ENCODE peak calls at places on chromosome 15, in ten cellular contexts. Q, P, A, N, O, E, T, U, D and S are unnamed samples.

GRCh38 chr15:90203922-90204321 is 2.8 kb downstream of the SEMA4B start:
- DNase-seq in Q (no peak), P (no peak), A (no peak), N (peak), O (no peak), E (no peak), T (no peak), U (peak), D (no peak), S (no peak)

GRCh38 chr15:67997996-67998395 is 56.1 kb upstream of the PIAS1 start:
- DNase-seq in Q (peak), P (peak), A (peak), N (peak), O (no peak), E (no peak), T (no peak), U (no peak), D (no peak), S (peak)

GRCh38 chr15:48250640-48251076 is 44.6 kb downstream of the SLC12A1 start:
- DNase-seq in Q (peak), P (peak), A (peak), N (peak), O (peak), E (no peak), T (peak), U (no peak), D (peak), S (peak)

GRCh38 chr15:68594533-68595259 is 15.9 kb downstream of the CORO2B start:
- DNase-seq in Q (peak), P (no peak), A (no peak), N (no peak), O (no peak), E (no peak), T (no peak), U (no peak), D (no peak), S (no peak)

GRCh38 chr15:50163719-50164410 is 18.1 kb upstream of the SLC27A2 start:
- DNase-seq in Q (no peak), P (no peak), A (no peak), N (peak), O (no peak), E (no peak), T (no peak), U (no peak), D (no peak), S (no peak)

GRCh38 chr15:90866161-90866715 is 2.1 kb upstream of the FURIN start:
- DNase-seq in Q (no peak), P (no peak), A (no peak), N (no peak), O (no peak), E (no peak), T (no peak), U (no peak), D (no peak), S (no peak)

GRCh38 chr15:90530250-90531051 is 728 bp downstream of the CRTC3 start:
- DNase-seq in Q (peak), P (peak), A (peak), N (peak), O (no peak), E (peak), T (peak), U (peak), D (peak), S (peak)

GRCh38 chr15:63203451-63204090 is 14.2 kb downstream of the RAB8B start:
- DNase-seq in Q (peak), P (no peak), A (no peak), N (peak), O (no peak), E (no peak), T (no peak), U (no peak), D (no peak), S (no peak)

GRCh38 chr15:90262426-90262825 is 3.0 kb upstream of the NGRN start:
- DNase-seq in Q (no peak), P (no peak), A (no peak), N (no peak), O (no peak), E (no peak), T (no peak), U (no peak), D (no peak), S (peak)

GRCh38 chr15:70035719-70036077 is 62.0 kb downstream of the TLE3 start:
- DNase-seq in Q (no peak), P (no peak), A (no peak), N (peak), O (no peak), E (no peak), T (no peak), U (peak), D (no peak), S (no peak)

GRCh38 chr15:88032787-88033186 is 223.8 kb downstream of the NTRK3 start:
- DNase-seq in Q (no peak), P (no peak), A (peak), N (peak), O (no peak), E (no peak), T (no peak), U (no peak), D (no peak), S (no peak)

GRCh38 chr15:99509686-99510461 is 55.9 kb upstream of the MEF2A start:
- DNase-seq in Q (no peak), P (no peak), A (peak), N (peak), O (no peak), E (no peak), T (no peak), U (no peak), D (no peak), S (no peak)

GRCh38 chr15:70378126-70379031 is 280.7 kb upstream of the TLE3 start:
- DNase-seq in Q (no peak), P (no peak), A (no peak), N (no peak), O (no peak), E (no peak), T (peak), U (peak), D (peak), S (no peak)

GRCh38 chr15:81304226-81304625 is 19.7 kb downstream of the STARD5 start:
- DNase-seq in Q (peak), P (peak), A (peak), N (peak), O (no peak), E (no peak), T (no peak), U (no peak), D (no peak), S (peak)

GRCh38 chr15:83935774-83936173 is 281.9 kb downstream of the ADAMTSL3 start:
- DNase-seq in Q (no peak), P (no peak), A (no peak), N (no peak), O (no peak), E (no peak), T (no peak), U (no peak), D (no peak), S (no peak)

GRCh38 chr15:83283813-83284562 is 476 bp downstream of the BNC1 start:
- DNase-seq in Q (peak), P (peak), A (peak), N (no peak), O (no peak), E (no peak), T (peak), U (no peak), D (peak), S (no peak)

GRCh38 chr15:74382004-74382816 is 14.8 kb upstream of the CYP11A1 start:
- DNase-seq in Q (peak), P (peak), A (peak), N (peak), O (no peak), E (peak), T (peak), U (peak), D (peak), S (peak)

GRCh38 chr15:20345401-20345958 is 196.1 kb downstream of the GOLGA6L6 start:
- DNase-seq in Q (no peak), P (no peak), A (no peak), N (no peak), O (no peak), E (no peak), T (no peak), U (peak), D (no peak), S (no peak)

GRCh38 chr15:76376816-76377215 is 40.2 kb downstream of the ISL2 start:
- DNase-seq in Q (no peak), P (peak), A (no peak), N (no peak), O (no peak), E (no peak), T (no peak), U (no peak), D (no peak), S (no peak)

GRCh38 chr15:66503780-66504562 is 684 bp downstream of the RPL4 start:
- DNase-seq in Q (peak), P (no peak), A (no peak), N (no peak), O (no peak), E (no peak), T (no peak), U (no peak), D (no peak), S (no peak)

GRCh38 chr15:64901914-64902313 is 9.8 kb upstream of the ANKDD1A start:
- DNase-seq in Q (no peak), P (no peak), A (no peak), N (peak), O (no peak), E (no peak), T (no peak), U (no peak), D (no peak), S (no peak)

GRCh38 chr15:58165661-58166060 is 27.5 kb downstream of the AQP9 start:
- DNase-seq in Q (peak), P (peak), A (no peak), N (no peak), O (no peak), E (no peak), T (no peak), U (no peak), D (no peak), S (peak)

GRCh38 chr15:87743557-87743956 is 513.0 kb downstream of the NTRK3 start:
- DNase-seq in Q (no peak), P (peak), A (peak), N (no peak), O (no peak), E (no peak), T (no peak), U (no peak), D (no peak), S (peak)

GRCh38 chr15:90212221-90213079 is 11.3 kb downstream of the SEMA4B start:
- DNase-seq in Q (no peak), P (no peak), A (no peak), N (no peak), O (no peak), E (no peak), T (no peak), U (no peak), D (no peak), S (no peak)

GRCh38 chr15:76994001-76994400 is 925 bp upstream of the PSTPIP1 start:
- DNase-seq in Q (no peak), P (no peak), A (no peak), N (peak), O (no peak), E (no peak), T (peak), U (peak), D (no peak), S (no peak)

GRCh38 chr15:67064607-67065530 is 533 bp upstream of the SMAD3 start:
- DNase-seq in Q (no peak), P (no peak), A (no peak), N (no peak), O (no peak), E (no peak), T (peak), U (peak), D (peak), S (no peak)

GRCh38 chr15:39171944-39172368 is 408.9 kb upstream of the THBS1 start:
- DNase-seq in Q (peak), P (peak), A (peak), N (peak), O (peak), E (peak), T (peak), U (peak), D (peak), S (peak)

GRCh38 chr15:101488300-101489164 is 975 bp downstream of the PCSK6 start:
- DNase-seq in Q (no peak), P (no peak), A (no peak), N (peak), O (no peak), E (no peak), T (peak), U (no peak), D (peak), S (no peak)

GRCh38 chr15:63379492-63380150 is 2.0 kb downstream of the CA12 start:
- DNase-seq in Q (no peak), P (no peak), A (no peak), N (no peak), O (no peak), E (no peak), T (no peak), U (no peak), D (no peak), S (peak)

GRCh38 chr15:42059661-42060476 is 34.5 kb downstream of the PLA2G4D start:
- DNase-seq in Q (peak), P (peak), A (peak), N (peak), O (no peak), E (peak), T (peak), U (no peak), D (peak), S (peak)

GRCh38 chr15:37978231-37978630 is 43.8 kb downstream of the TMCO5A start:
- DNase-seq in Q (no peak), P (no peak), A (no peak), N (no peak), O (no peak), E (no peak), T (no peak), U (no peak), D (no peak), S (no peak)

GRCh38 chr15:37980010-37980409 is 45.6 kb downstream of the TMCO5A start:
- DNase-seq in Q (no peak), P (no peak), A (no peak), N (no peak), O (no peak), E (no peak), T (no peak), U (no peak), D (no peak), S (no peak)

GRCh38 chr15:37979597-37979996 is 45.2 kb downstream of the TMCO5A start:
- DNase-seq in Q (no peak), P (no peak), A (no peak), N (no peak), O (no peak), E (no peak), T (no peak), U (no peak), D (no peak), S (no peak)

GRCh38 chr15:37984368-37984767 is 49.9 kb downstream of the TMCO5A start:
- DNase-seq in Q (peak), P (no peak), A (no peak), N (no peak), O (no peak), E (no peak), T (no peak), U (no peak), D (no peak), S (no peak)

GRCh38 chr15:37981781-37982180 is 47.3 kb downstream of the TMCO5A start:
- DNase-seq in Q (peak), P (peak), A (peak), N (peak), O (no peak), E (no peak), T (no peak), U (no peak), D (peak), S (peak)
- TF ChIP-seq CTCF in Q (peak), P (peak), A (peak), N (peak), O (peak), E (no peak), T (peak), U (no peak), D (peak), S (peak)

DNA sequence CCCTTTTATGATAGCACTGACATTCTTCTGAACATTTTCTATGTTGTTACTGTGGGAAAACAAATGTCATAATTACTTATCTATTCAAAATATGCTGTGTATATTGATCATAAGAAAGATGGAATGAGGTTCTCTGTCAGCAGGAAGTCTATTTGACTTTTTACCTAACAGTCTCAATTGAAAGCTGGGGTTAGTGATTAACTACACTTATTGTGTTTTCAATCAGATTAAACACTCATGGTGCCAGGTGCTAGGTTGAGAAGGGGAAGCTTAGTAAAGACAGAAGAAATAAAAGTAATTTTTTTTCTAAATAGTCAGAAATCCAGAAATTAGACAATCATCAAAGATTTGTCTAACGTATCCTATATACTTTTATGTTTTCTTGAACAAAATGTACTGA is 281.0 kb upstream of the NR2E3 start:
- DNase-seq in Q (no peak), P (no peak), A (no peak), N (no peak), O (no peak), E (no peak), T (no peak), U (no peak), D (no peak), S (no peak)
- H3K4me3 ChIP-seq in Q (no peak), P (no peak), A (no peak), N (no peak), O (no peak), E (no peak), T (peak), U (no peak), D (no peak), S (no peak)

GRCh38 chr15:30036304-30036703 is 46.5 kb upstream of the GOLGA8J start:
- DNase-seq in Q (peak), P (peak), A (no peak), N (no peak), O (no peak), E (no peak), T (no peak), U (no peak), D (peak), S (peak)

GRCh38 chr15:30033211-30033610 is 49.5 kb upstream of the GOLGA8J start:
- DNase-seq in Q (no peak), P (no peak), A (no peak), N (no peak), O (no peak), E (no peak), T (no peak), U (no peak), D (no peak), S (no peak)

GRCh38 chr15:30033763-30034162 is 49.0 kb upstream of the GOLGA8J start:
- DNase-seq in Q (no peak), P (no peak), A (no peak), N (no peak), O (no peak), E (no peak), T (no peak), U (no peak), D (no peak), S (no peak)

DNA sequence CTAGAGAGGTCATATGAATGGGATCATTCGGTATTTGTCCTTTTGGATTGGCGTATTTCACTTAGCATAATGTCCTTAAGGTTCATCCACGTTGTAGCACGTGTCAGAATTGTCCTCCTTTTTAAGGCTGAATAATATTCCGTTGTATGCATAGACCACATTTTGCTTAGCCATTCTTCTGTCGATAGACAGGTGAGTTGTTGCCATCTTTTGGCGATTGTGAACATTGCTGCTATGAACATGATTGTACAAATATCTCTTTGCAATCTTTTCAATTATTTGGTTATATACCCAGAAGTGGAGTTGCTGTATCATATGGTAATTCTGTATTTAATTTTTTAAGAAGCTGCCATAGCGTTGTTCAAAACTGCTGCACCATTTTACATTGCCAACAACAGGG is 52.4 kb upstream of the GOLGA8J start:
- DNase-seq in Q (no peak), P (no peak), A (no peak), N (no peak), O (no peak), E (no peak), T (no peak), U (no peak), D (no peak), S (no peak)
- TF ChIP-seq CTCF in Q (peak), P (no peak), A (no peak), N (no peak), O (no peak), E (no peak), T (no peak), U (no peak), D (peak), S (no peak)

DNA sequence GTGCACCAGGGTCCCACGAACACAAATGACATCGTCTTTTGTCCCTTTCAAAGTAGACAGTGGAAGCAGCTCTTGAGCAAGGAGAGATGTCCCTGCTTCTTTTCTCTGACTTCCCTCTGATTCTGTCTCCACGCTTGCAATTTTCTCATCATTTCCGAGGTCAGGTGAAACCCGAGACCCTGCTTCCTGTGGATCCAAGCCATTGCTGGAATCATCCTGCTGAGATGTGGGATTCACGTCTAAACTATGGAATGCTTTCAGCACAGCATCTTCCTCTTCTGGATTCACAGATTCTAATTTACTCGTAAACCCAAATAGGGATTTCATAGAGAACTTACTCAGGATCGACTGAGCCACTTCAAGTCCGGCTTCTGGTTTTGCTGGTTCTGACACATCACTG is 127.1 kb downstream of the FMN1 start:
- DNase-seq in Q (peak), P (peak), A (peak), N (no peak), O (no peak), E (no peak), T (peak), U (no peak), D (peak), S (no peak)
- H3K4me3 ChIP-seq in Q (peak), P (no peak), A (peak), N (peak), O (no peak), E (no peak), T (no peak), U (no peak), D (peak), S (no peak)

GRCh38 chr15:89089316-89090230 is 1.3 kb downstream of the ABHD2 start:
- DNase-seq in Q (no peak), P (no peak), A (no peak), N (no peak), O (no peak), E (no peak), T (no peak), U (peak), D (no peak), S (no peak)

GRCh38 chr15:89093509-89093908 is 5.3 kb downstream of the ABHD2 start:
- DNase-seq in Q (no peak), P (no peak), A (no peak), N (no peak), O (no peak), E (no peak), T (no peak), U (no peak), D (no peak), S (no peak)

GRCh38 chr15:89088605-89089315 is 504 bp downstream of the ABHD2 start:
- DNase-seq in Q (peak), P (peak), A (no peak), N (peak), O (no peak), E (no peak), T (no peak), U (peak), D (peak), S (no peak)

GRCh38 chr15:89091667-89092220 is 3.5 kb downstream of the ABHD2 start:
- DNase-seq in Q (no peak), P (no peak), A (no peak), N (no peak), O (no peak), E (no peak), T (no peak), U (no peak), D (no peak), S (no peak)

DNA sequence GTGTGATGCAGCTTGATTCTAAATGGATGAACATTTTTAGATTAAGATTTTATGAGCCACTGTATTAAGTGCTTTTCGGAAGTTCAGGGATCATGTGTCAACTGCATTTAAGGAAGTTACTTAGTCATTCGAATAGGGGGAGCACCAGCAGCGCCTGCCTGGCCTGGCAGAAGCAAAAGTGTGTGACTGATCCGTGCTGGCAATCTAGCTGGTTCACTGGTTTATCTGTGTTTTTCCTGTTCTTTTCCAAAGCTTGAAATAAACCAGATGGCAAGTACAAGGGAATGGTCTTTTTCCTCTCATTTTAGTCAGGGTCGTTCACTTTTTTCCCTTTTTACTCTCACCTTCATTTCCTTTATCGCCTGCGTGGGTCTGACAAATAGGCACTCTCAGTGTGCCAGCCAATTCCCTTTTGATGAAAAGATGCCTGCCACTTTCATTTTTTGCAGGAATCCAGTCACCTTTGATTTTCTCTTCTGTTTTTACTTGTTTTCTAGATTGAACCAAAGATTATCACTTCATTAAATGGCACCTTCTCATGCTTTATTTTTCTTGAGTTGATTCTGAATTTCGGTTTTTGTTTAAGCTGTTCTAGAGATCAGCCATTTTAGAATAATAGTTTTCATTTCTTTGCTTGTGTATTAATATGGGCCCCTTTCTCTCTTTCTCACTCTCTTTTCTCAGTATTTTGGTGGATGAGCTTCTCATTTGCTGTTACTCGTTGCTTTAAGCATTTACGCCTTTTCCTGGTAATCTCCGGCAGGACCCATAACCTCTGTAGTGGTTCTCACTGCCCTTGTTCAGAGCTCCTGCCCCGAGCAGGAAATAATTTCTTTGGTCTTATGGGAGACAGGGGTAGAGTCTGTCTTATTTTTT is 2.8 kb downstream of the ABHD2 start:
- DNase-seq in Q (peak), P (peak), A (peak), N (peak), O (no peak), E (peak), T (no peak), U (peak), D (no peak), S (peak)
- TF ChIP-seq CTCF in Q (peak), P (peak), A (peak), N (no peak), O (peak), E (no peak), T (no peak), U (no peak), D (peak), S (no peak)